ENCODE peak calls at places on chromosomes 5 and 9, in five cellular contexts. One of them, this sample, is unnamed.

GRCh38 chr9:109036744-109037680 is 23.7 kb upstream of the CTNNAL1 start:
- DNase-seq in adipocyte: peak
- DNase-seq in SW 1271: peak
- DNase-seq in endothelial cell: no peak
- DNase-seq in uterus: no peak
- DNase-seq in this sample: no peak

GRCh38 chr9:69317081-69317480 is 7.9 kb upstream of the ENTREP1 start:
- DNase-seq in adipocyte: no peak
- DNase-seq in SW 1271: no peak
- DNase-seq in endothelial cell: no peak
- DNase-seq in uterus: no peak
- DNase-seq in this sample: no peak

GRCh38 chr5:138824924-138825863 is 49.9 kb downstream of the LRRTM2 start:
- DNase-seq in adipocyte: peak
- DNase-seq in SW 1271: peak
- DNase-seq in endothelial cell: no peak
- DNase-seq in uterus: no peak
- DNase-seq in this sample: no peak

GRCh38 chr9:115142502-115143265 is 24.7 kb upstream of the TNC start:
- DNase-seq in adipocyte: no peak
- DNase-seq in SW 1271: no peak
- DNase-seq in endothelial cell: no peak
- DNase-seq in uterus: no peak
- DNase-seq in this sample: no peak

GRCh38 chr5:158456756-158457155 is 597.8 kb upstream of the CLINT1 start:
- DNase-seq in adipocyte: peak
- DNase-seq in SW 1271: peak
- DNase-seq in endothelial cell: no peak
- DNase-seq in uterus: no peak
- DNase-seq in this sample: no peak

GRCh38 chr5:139277171-139277570 is 16.4 kb upstream of the MATR3 start:
- DNase-seq in adipocyte: no peak
- DNase-seq in SW 1271: no peak
- DNase-seq in endothelial cell: no peak
- DNase-seq in uterus: no peak
- DNase-seq in this sample: no peak

GRCh38 chr9:133754187-133754586 is 16.0 kb upstream of the SARDH start:
- DNase-seq in adipocyte: no peak
- DNase-seq in SW 1271: no peak
- DNase-seq in endothelial cell: no peak
- DNase-seq in uterus: peak
- DNase-seq in this sample: no peak

GRCh38 chr9:110178281-110178680 is 29.7 kb downstream of the C9orf152 start:
- DNase-seq in adipocyte: no peak
- DNase-seq in SW 1271: no peak
- DNase-seq in endothelial cell: no peak
- DNase-seq in uterus: no peak
- DNase-seq in this sample: no peak

GRCh38 chr9:129071526-129072131 is 9.3 kb upstream of the DOLPP1 start:
- DNase-seq in adipocyte: no peak
- DNase-seq in SW 1271: no peak
- DNase-seq in endothelial cell: peak
- DNase-seq in uterus: no peak
- DNase-seq in this sample: no peak

GRCh38 chr9:123445116-123445515 is 89.1 kb downstream of the CRB2 start:
- DNase-seq in adipocyte: no peak
- DNase-seq in SW 1271: no peak
- DNase-seq in endothelial cell: no peak
- DNase-seq in uterus: no peak
- DNase-seq in this sample: no peak

GRCh38 chr5:58060971-58061370 is 398.9 kb downstream of the PLK2 start:
- DNase-seq in adipocyte: peak
- DNase-seq in SW 1271: no peak
- DNase-seq in endothelial cell: no peak
- DNase-seq in uterus: no peak
- DNase-seq in this sample: no peak

GRCh38 chr5:149237662-149238061 is 34.0 kb upstream of the AFAP1L1 start:
- DNase-seq in adipocyte: no peak
- DNase-seq in SW 1271: no peak
- DNase-seq in endothelial cell: no peak
- DNase-seq in uterus: no peak
- DNase-seq in this sample: no peak